ENCODE peak calls at places on chromosomes 3 and 15, in seven cellular contexts. One of them, this sample, is unnamed.

GRCh38 chr15:89367485-89368451 is 33.1 kb upstream of the POLG start:
- DNase-seq in T1000: no peak
- DNase-seq in lower leg skin: no peak
- DNase-seq in T-helper 9 cell: no peak
- DNase-seq in uterus: no peak
- DNase-seq in AG04450: no peak
- DNase-seq in fibroblast of gingiva: no peak
- DNase-seq in this sample: peak

GRCh38 chr3:161372321-161373260 is 1.3 kb upstream of the SPTSSB start:
- DNase-seq in fibroblast of gingiva: peak
- DNase-seq in lower leg skin: peak
- DNase-seq in uterus: no peak
- DNase-seq in T-helper 9 cell: no peak
- DNase-seq in T1000: no peak
- DNase-seq in AG04450: no peak
- DNase-seq in this sample: peak

GRCh38 chr3:195188530-195188917 is 82.4 kb downstream of the XXYLT1 start:
- DNase-seq in AG04450: no peak
- DNase-seq in fibroblast of gingiva: peak
- DNase-seq in T1000: no peak
- DNase-seq in T-helper 9 cell: no peak
- DNase-seq in uterus: no peak
- DNase-seq in lower leg skin: peak
- DNase-seq in this sample: no peak

GRCh38 chr3:45890405-45890804 is 4.1 kb downstream of the CCR9 start:
- DNase-seq in T-helper 9 cell: no peak
- DNase-seq in lower leg skin: no peak
- DNase-seq in AG04450: no peak
- DNase-seq in uterus: no peak
- DNase-seq in T1000: no peak
- DNase-seq in fibroblast of gingiva: no peak
- DNase-seq in this sample: peak

GRCh38 chr3:101117981-101118380 is 124.8 kb upstream of the ABI3BP start:
- DNase-seq in AG04450: no peak
- DNase-seq in uterus: no peak
- DNase-seq in lower leg skin: no peak
- DNase-seq in fibroblast of gingiva: no peak
- DNase-seq in T-helper 9 cell: no peak
- DNase-seq in T1000: no peak
- DNase-seq in this sample: no peak

GRCh38 chr3:141455603-141456327 is 31.1 kb upstream of the RASA2 start:
- DNase-seq in T-helper 9 cell: no peak
- DNase-seq in fibroblast of gingiva: no peak
- DNase-seq in uterus: no peak
- DNase-seq in AG04450: no peak
- DNase-seq in T1000: no peak
- DNase-seq in lower leg skin: no peak
- DNase-seq in this sample: no peak

GRCh38 chr3:126456766-126457388 is 18.8 kb downstream of the ZXDC start:
- DNase-seq in fibroblast of gingiva: no peak
- DNase-seq in AG04450: no peak
- DNase-seq in T-helper 9 cell: no peak
- DNase-seq in uterus: peak
- DNase-seq in lower leg skin: peak
- DNase-seq in T1000: no peak
- DNase-seq in this sample: peak

GRCh38 chr3:120425877-120426276 is 24.9 kb downstream of the FSTL1 start:
- DNase-seq in fibroblast of gingiva: peak
- DNase-seq in T-helper 9 cell: no peak
- DNase-seq in T1000: no peak
- DNase-seq in AG04450: peak
- DNase-seq in lower leg skin: peak
- DNase-seq in uterus: peak
- DNase-seq in this sample: no peak

GRCh38 chr15:77327844-77328529 is 91.9 kb downstream of the PEAK1 start:
- DNase-seq in uterus: no peak
- DNase-seq in T-helper 9 cell: no peak
- DNase-seq in AG04450: no peak
- DNase-seq in fibroblast of gingiva: no peak
- DNase-seq in lower leg skin: no peak
- DNase-seq in T1000: no peak
- DNase-seq in this sample: no peak

GRCh38 chr3:67685499-67685898 is 31.1 kb upstream of the SUCLG2 start:
- DNase-seq in T1000: no peak
- DNase-seq in fibroblast of gingiva: no peak
- DNase-seq in lower leg skin: no peak
- DNase-seq in AG04450: no peak
- DNase-seq in uterus: no peak
- DNase-seq in T-helper 9 cell: no peak
- DNase-seq in this sample: no peak

GRCh38 chr15:25568751-25569150 is 129.9 kb upstream of the UBE3A start:
- DNase-seq in lower leg skin: no peak
- DNase-seq in T1000: no peak
- DNase-seq in uterus: no peak
- DNase-seq in fibroblast of gingiva: no peak
- DNase-seq in AG04450: no peak
- DNase-seq in T-helper 9 cell: no peak
- DNase-seq in this sample: no peak

GRCh38 chr3:51897391-51897790 is 5.8 kb downstream of the IQCF1 start:
- DNase-seq in T-helper 9 cell: no peak
- DNase-seq in AG04450: no peak
- DNase-seq in uterus: no peak
- DNase-seq in T1000: no peak
- DNase-seq in fibroblast of gingiva: no peak
- DNase-seq in lower leg skin: no peak
- DNase-seq in this sample: no peak

GRCh38 chr15:65846120-65846519 is 23.2 kb upstream of the RAB11A start:
- DNase-seq in uterus: no peak
- DNase-seq in AG04450: no peak
- DNase-seq in lower leg skin: no peak
- DNase-seq in T1000: no peak
- DNase-seq in fibroblast of gingiva: no peak
- DNase-seq in T-helper 9 cell: no peak
- DNase-seq in this sample: no peak

GRCh38 chr15:91522609-91523332 is 330.7 kb upstream of the SLCO3A1 start:
- DNase-seq in lower leg skin: no peak
- DNase-seq in AG04450: peak
- DNase-seq in T1000: no peak
- DNase-seq in fibroblast of gingiva: peak
- DNase-seq in T-helper 9 cell: no peak
- DNase-seq in uterus: no peak
- DNase-seq in this sample: peak

GRCh38 chr15:32676095-32676643 is 34.7 kb downstream of the SCG5 start:
- DNase-seq in T-helper 9 cell: no peak
- DNase-seq in lower leg skin: no peak
- DNase-seq in fibroblast of gingiva: no peak
- DNase-seq in uterus: no peak
- DNase-seq in AG04450: no peak
- DNase-seq in T1000: no peak
- DNase-seq in this sample: no peak

GRCh38 chr3:61381745-61382392 is 130.6 kb upstream of the FHIT start:
- DNase-seq in T-helper 9 cell: no peak
- DNase-seq in fibroblast of gingiva: no peak
- DNase-seq in lower leg skin: no peak
- DNase-seq in T1000: no peak
- DNase-seq in AG04450: no peak
- DNase-seq in uterus: no peak
- DNase-seq in this sample: no peak

GRCh38 chr15:81155375-81156218 is 21.5 kb downstream of the CFAP161 start:
- DNase-seq in AG04450: peak
- DNase-seq in fibroblast of gingiva: peak
- DNase-seq in uterus: peak
- DNase-seq in T-helper 9 cell: no peak
- DNase-seq in T1000: no peak
- DNase-seq in lower leg skin: peak
- DNase-seq in this sample: no peak

GRCh38 chr3:29759443-29760033 is 478.7 kb downstream of the RBMS3 start:
- DNase-seq in AG04450: no peak
- DNase-seq in fibroblast of gingiva: peak
- DNase-seq in T1000: no peak
- DNase-seq in lower leg skin: no peak
- DNase-seq in T-helper 9 cell: no peak
- DNase-seq in uterus: no peak
- DNase-seq in this sample: no peak

GRCh38 chr3:144424606-144425005 is 453.0 kb downstream of the DIPK2A start:
- DNase-seq in T-helper 9 cell: no peak
- DNase-seq in uterus: no peak
- DNase-seq in fibroblast of gingiva: no peak
- DNase-seq in AG04450: no peak
- DNase-seq in lower leg skin: no peak
- DNase-seq in T1000: no peak
- DNase-seq in this sample: no peak

This sample was measured in naive thymus-derived CD8-positive, alpha-beta T cell.